ENCODE peak calls at places on chromosomes 4 and X, in eight cellular contexts. T is GM20000; B is CD4-positive, alpha-beta T cell; J is GM13977; U is mucosa of descending colon; V is HT1080; P is effector memory CD8-positive, alpha-beta T cell; M is activated B cell treated with CpG ODN at 0.5 μM for 24 hours. Z is an unnamed sample.

GRCh38 chrX:84487365-84488353 is 14.6 kb downstream of the HDX start:
- DNase-seq in T (peak), B (no peak), J (peak), U (no peak), V (no peak), P (no peak), M (no peak), Z (no peak)

GRCh38 chrX:119605398-119605738 is 856 bp downstream of the NKRF start:
- DNase-seq in T (no peak), B (no peak), J (no peak), U (peak), V (no peak), P (no peak), M (no peak), Z (no peak)

GRCh38 chr4:100795581-100795980 is 277.8 kb upstream of the EMCN start:
- DNase-seq in T (no peak), B (no peak), J (no peak), U (no peak), V (no peak), P (no peak), M (no peak), Z (no peak)

GRCh38 chrX:87425618-87426017 is 92.0 kb upstream of the KLHL4 start:
- DNase-seq in T (no peak), B (no peak), J (no peak), U (no peak), V (no peak), P (no peak), M (no peak), Z (no peak)

GRCh38 chrX:55008571-55009358 is 8.6 kb downstream of the APEX2 start:
- DNase-seq in T (peak), B (no peak), J (no peak), U (no peak), V (peak), P (no peak), M (no peak), Z (no peak)

GRCh38 chr4:184684491-184685189 is 35.1 kb downstream of the PRIMPOL start:
- DNase-seq in T (no peak), B (no peak), J (no peak), U (no peak), V (no peak), P (no peak), M (no peak), Z (no peak)

GRCh38 chr4:14792702-14793227 is 209.5 kb upstream of the CPEB2 start:
- DNase-seq in T (no peak), B (no peak), J (no peak), U (no peak), V (peak), P (no peak), M (no peak), Z (no peak)

GRCh38 chrX:153445106-153445855 is 575 bp downstream of the TREX2 start:
- DNase-seq in T (no peak), B (no peak), J (no peak), U (no peak), V (no peak), P (no peak), M (no peak), Z (no peak)

GRCh38 chrX:48937065-48937907 is 18.5 kb upstream of the PIM2 start:
- DNase-seq in T (peak), B (peak), J (peak), U (peak), V (no peak), P (peak), M (peak), Z (peak)

GRCh38 chrX:23333842-23334535 is 660 bp upstream of the PTCHD1 start:
- DNase-seq in T (no peak), B (no peak), J (peak), U (no peak), V (no peak), P (no peak), M (no peak), Z (no peak)

GRCh38 chr4:120692964-120693363 is 229.6 kb downstream of the PRDM5 start:
- DNase-seq in T (no peak), B (no peak), J (no peak), U (no peak), V (peak), P (no peak), M (no peak), Z (no peak)

GRCh38 chr4:39464886-39465501 is 6.1 kb downstream of the LIAS start:
- DNase-seq in T (no peak), B (no peak), J (peak), U (no peak), V (peak), P (no peak), M (no peak), Z (no peak)

GRCh38 chr4:67704843-67705242 is 3.9 kb upstream of the UBA6 start:
- DNase-seq in T (no peak), B (no peak), J (no peak), U (no peak), V (no peak), P (no peak), M (no peak), Z (no peak)

GRCh38 chrX:37785569-37785968 is 5.7 kb downstream of the CYBB start:
- DNase-seq in T (no peak), B (no peak), J (no peak), U (no peak), V (peak), P (no peak), M (no peak), Z (no peak)

GRCh38 chr4:6634746-6635145 is 5.7 kb upstream of the MRFAP1 start:
- DNase-seq in T (no peak), B (no peak), J (no peak), U (no peak), V (no peak), P (no peak), M (no peak), Z (no peak)

GRCh38 chr4:129282293-129282692 is 186.3 kb downstream of the C4orf33 start:
- DNase-seq in T (no peak), B (no peak), J (no peak), U (no peak), V (no peak), P (no peak), M (no peak), Z (no peak)

GRCh38 chrX:68694429-68695205 is 47.2 kb downstream of the STARD8 start:
- DNase-seq in T (no peak), B (no peak), J (no peak), U (no peak), V (no peak), P (no peak), M (no peak), Z (no peak)

GRCh38 chr4:53921856-53922255 is 142.5 kb downstream of the CHIC2 start:
- DNase-seq in T (no peak), B (no peak), J (no peak), U (no peak), V (no peak), P (no peak), M (no peak), Z (no peak)

GRCh38 chr4:59689149-59689548 is 1511.0 kb upstream of the ADGRL3 start:
- DNase-seq in T (no peak), B (no peak), J (no peak), U (no peak), V (no peak), P (no peak), M (no peak), Z (no peak)

GRCh38 chr4:141926414-141926813 is 290.0 kb downstream of the IL15 start:
- DNase-seq in T (no peak), B (no peak), J (no peak), U (no peak), V (no peak), P (no peak), M (no peak), Z (no peak)

GRCh38 chr4:2451821-2452785 is 16.8 kb upstream of the RNF4 start:
- DNase-seq in T (no peak), B (no peak), J (no peak), U (peak), V (no peak), P (no peak), M (no peak), Z (no peak)

GRCh38 chrX:41241962-41242361 is 92.0 kb upstream of the DDX3X start:
- DNase-seq in T (no peak), B (no peak), J (no peak), U (no peak), V (no peak), P (no peak), M (no peak), Z (no peak)

GRCh38 chr4:4685810-4686209 is 144.0 kb upstream of the STX18 start:
- DNase-seq in T (no peak), B (no peak), J (no peak), U (no peak), V (no peak), P (no peak), M (no peak), Z (no peak)

GRCh38 chr4:16757080-16757521 is 141.3 kb downstream of the LDB2 start:
- DNase-seq in T (no peak), B (no peak), J (no peak), U (no peak), V (no peak), P (no peak), M (no peak), Z (no peak)

GRCh38 chr4:16226816-16227461 is 668 bp upstream of the TAPT1 start:
- DNase-seq in T (peak), B (peak), J (peak), U (peak), V (peak), P (peak), M (peak), Z (no peak)

GRCh38 chrX:49230500-49231232 is 2.5 kb downstream of the CACNA1F start:
- DNase-seq in T (peak), B (peak), J (peak), U (peak), V (no peak), P (peak), M (peak), Z (no peak)

GRCh38 chr4:128862608-128863313 is 53.3 kb downstream of the JADE1 start:
- DNase-seq in T (peak), B (no peak), J (peak), U (no peak), V (no peak), P (peak), M (no peak), Z (peak)

GRCh38 chrX:48815266-48815665 is 11.0 kb upstream of the ERAS start:
- DNase-seq in T (no peak), B (no peak), J (no peak), U (no peak), V (no peak), P (no peak), M (no peak), Z (no peak)

GRCh38 chrX:22392176-22392814 is 119.6 kb downstream of the CBLL2 start:
- DNase-seq in T (no peak), B (no peak), J (no peak), U (no peak), V (no peak), P (no peak), M (no peak), Z (no peak)

GRCh38 chrX:107825698-107826285 is at the start of gene MID2:
- DNase-seq in T (peak), B (peak), J (peak), U (peak), V (peak), P (peak), M (no peak), Z (no peak)

GRCh38 chr4:4271912-4272311 is 18.0 kb downstream of the LYAR start:
- DNase-seq in T (no peak), B (no peak), J (no peak), U (no peak), V (no peak), P (no peak), M (no peak), Z (no peak)

GRCh38 chrX:86263526-86263925 is 115.3 kb downstream of the DACH2 start:
- DNase-seq in T (no peak), B (no peak), J (no peak), U (no peak), V (no peak), P (no peak), M (no peak), Z (no peak)